ENCODE peak calls at places on chromosomes 5 and 9, in five cellular contexts. One of them, this sample, is unnamed.
A peak's percentile ranks its signal among the peaks of the same experiment; 100 is the strongest.

GRCh38 chr9:24132244-24132643 is 306.2 kb upstream of the ELAVL2 start:
- DNase-seq in fibroblast of pulmonary artery: no peak
- DNase-seq in progenitor cell of endocrine pancreas: no peak
- DNase-seq in psoas muscle: no peak
- DNase-seq in GM20000: no peak
- DNase-seq in this sample: no peak

GRCh38 chr9:84271887-84272556 is 68.5 kb downstream of the SLC28A3 start:
- DNase-seq in fibroblast of pulmonary artery: peak; percentile 33
- DNase-seq in progenitor cell of endocrine pancreas: no peak
- DNase-seq in psoas muscle: no peak
- DNase-seq in GM20000: no peak
- DNase-seq in this sample: no peak

GRCh38 chr9:27379311-27380236 is 82.6 kb upstream of the EQTN start:
- DNase-seq in fibroblast of pulmonary artery: no peak
- DNase-seq in progenitor cell of endocrine pancreas: no peak
- DNase-seq in psoas muscle: no peak
- DNase-seq in GM20000: no peak
- DNase-seq in this sample: no peak

GRCh38 chr5:115387816-115388215 is 91.4 kb upstream of the CCDC112 start:
- DNase-seq in fibroblast of pulmonary artery: no peak
- DNase-seq in progenitor cell of endocrine pancreas: no peak
- DNase-seq in psoas muscle: no peak
- DNase-seq in GM20000: no peak
- DNase-seq in this sample: no peak

GRCh38 chr9:99973455-99973854 is 67.0 kb downstream of the STX17 start:
- DNase-seq in fibroblast of pulmonary artery: no peak
- DNase-seq in progenitor cell of endocrine pancreas: no peak
- DNase-seq in psoas muscle: no peak
- DNase-seq in GM20000: no peak
- DNase-seq in this sample: no peak

GRCh38 chr9:31587176-31587575 is 797.3 kb upstream of the ACO1 start:
- DNase-seq in fibroblast of pulmonary artery: no peak
- DNase-seq in progenitor cell of endocrine pancreas: no peak
- DNase-seq in psoas muscle: no peak
- DNase-seq in GM20000: no peak
- DNase-seq in this sample: no peak

GRCh38 chr9:122941560-122942234 is 877 bp downstream of the RABGAP1 start:
- DNase-seq in fibroblast of pulmonary artery: peak; percentile 55
- DNase-seq in progenitor cell of endocrine pancreas: no peak
- DNase-seq in psoas muscle: no peak
- DNase-seq in GM20000: peak; percentile 10
- DNase-seq in this sample: no peak

GRCh38 chr5:160183075-160183474 is 46.2 kb upstream of the FABP6 start:
- DNase-seq in fibroblast of pulmonary artery: no peak
- DNase-seq in progenitor cell of endocrine pancreas: no peak
- DNase-seq in psoas muscle: no peak
- DNase-seq in GM20000: no peak
- DNase-seq in this sample: no peak

GRCh38 chr5:43730832-43731342 is 127.9 kb downstream of the NNT start:
- DNase-seq in fibroblast of pulmonary artery: peak; percentile 31
- DNase-seq in progenitor cell of endocrine pancreas: no peak
- DNase-seq in psoas muscle: no peak
- DNase-seq in GM20000: no peak
- DNase-seq in this sample: no peak

GRCh38 chr5:43680286-43680685 is 77.3 kb downstream of the NNT start:
- DNase-seq in fibroblast of pulmonary artery: no peak
- DNase-seq in progenitor cell of endocrine pancreas: no peak
- DNase-seq in psoas muscle: no peak
- DNase-seq in GM20000: no peak
- DNase-seq in this sample: no peak

GRCh38 chr5:52864884-52865283 is 77.2 kb downstream of the ITGA1 start:
- DNase-seq in fibroblast of pulmonary artery: peak; percentile 78
- DNase-seq in progenitor cell of endocrine pancreas: no peak
- DNase-seq in psoas muscle: no peak
- DNase-seq in GM20000: no peak
- DNase-seq in this sample: no peak

GRCh38 chr9:133423216-133423615 is 1.0 kb downstream of the ADAMTS13 start:
- DNase-seq in fibroblast of pulmonary artery: no peak
- DNase-seq in progenitor cell of endocrine pancreas: no peak
- DNase-seq in psoas muscle: no peak
- DNase-seq in GM20000: no peak
- DNase-seq in this sample: no peak

GRCh38 chr9:91131433-91131839 is 230.3 kb downstream of the AUH start:
- DNase-seq in fibroblast of pulmonary artery: peak; percentile 95
- DNase-seq in progenitor cell of endocrine pancreas: no peak
- DNase-seq in psoas muscle: peak; percentile 31
- DNase-seq in GM20000: no peak
- DNase-seq in this sample: no peak

GRCh38 chr9:26888271-26888670 is 4.3 kb downstream of the CAAP1 start:
- DNase-seq in fibroblast of pulmonary artery: no peak
- DNase-seq in progenitor cell of endocrine pancreas: no peak
- DNase-seq in psoas muscle: no peak
- DNase-seq in GM20000: no peak
- DNase-seq in this sample: no peak

GRCh38 chr5:170067152-170067551 is 38.5 kb upstream of the FOXI1 start:
- DNase-seq in fibroblast of pulmonary artery: no peak
- DNase-seq in progenitor cell of endocrine pancreas: no peak
- DNase-seq in psoas muscle: no peak
- DNase-seq in GM20000: no peak
- DNase-seq in this sample: no peak

GRCh38 chr5:134567651-134568338 is 42.3 kb downstream of the JADE2 start:
- DNase-seq in fibroblast of pulmonary artery: peak; percentile 77
- DNase-seq in progenitor cell of endocrine pancreas: no peak
- DNase-seq in psoas muscle: peak; percentile 73
- DNase-seq in GM20000: no peak
- DNase-seq in this sample: no peak

GRCh38 chr5:83721878-83722779 is 1.5 kb upstream of the HAPLN1 start:
- DNase-seq in fibroblast of pulmonary artery: peak; percentile 70
- DNase-seq in progenitor cell of endocrine pancreas: peak; percentile 56
- DNase-seq in psoas muscle: peak; percentile 24
- DNase-seq in GM20000: peak; percentile 71
- DNase-seq in this sample: peak; percentile 78

GRCh38 chr5:167511-167910 is 23.8 kb upstream of the LRRC14B start:
- DNase-seq in fibroblast of pulmonary artery: no peak
- DNase-seq in progenitor cell of endocrine pancreas: no peak
- DNase-seq in psoas muscle: no peak
- DNase-seq in GM20000: no peak
- DNase-seq in this sample: no peak

GRCh38 chr9:133304477-133305377 is 29.7 kb upstream of the ABO start:
- DNase-seq in fibroblast of pulmonary artery: no peak
- DNase-seq in progenitor cell of endocrine pancreas: no peak
- DNase-seq in psoas muscle: no peak
- DNase-seq in GM20000: no peak
- DNase-seq in this sample: no peak

DNA sequence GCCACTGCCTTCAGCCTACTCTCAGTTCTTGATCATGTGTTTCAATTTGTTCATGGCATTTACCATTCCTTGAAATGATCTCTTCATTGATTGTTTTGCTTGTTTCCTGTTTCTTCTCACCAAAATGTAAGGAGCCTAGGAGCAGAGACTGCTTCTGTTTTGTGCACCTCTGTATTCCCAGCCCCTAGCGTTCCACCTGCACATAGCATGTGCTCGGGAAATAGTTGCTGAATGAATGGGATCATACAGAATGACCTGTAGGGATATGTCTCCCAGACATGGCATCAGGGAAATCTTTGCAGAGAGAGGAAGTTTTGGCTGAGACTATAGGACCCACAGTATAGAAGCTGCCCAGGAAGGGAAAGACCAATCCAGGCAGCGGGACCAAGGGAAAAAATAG is 6.2 kb upstream of the CERCAM start:
- DNase-seq in fibroblast of pulmonary artery: no peak
- DNase-seq in progenitor cell of endocrine pancreas: no peak
- DNase-seq in psoas muscle: no peak
- DNase-seq in GM20000: no peak
- DNase-seq in this sample: no peak
- TF ChIP-seq CTCF in fibroblast of pulmonary artery: peak; percentile 35
- TF ChIP-seq CTCF in progenitor cell of endocrine pancreas: peak; percentile 42
- TF ChIP-seq CTCF in psoas muscle: no peak
- TF ChIP-seq CTCF in GM20000: no peak
- TF ChIP-seq CTCF in this sample: no peak

DNA sequence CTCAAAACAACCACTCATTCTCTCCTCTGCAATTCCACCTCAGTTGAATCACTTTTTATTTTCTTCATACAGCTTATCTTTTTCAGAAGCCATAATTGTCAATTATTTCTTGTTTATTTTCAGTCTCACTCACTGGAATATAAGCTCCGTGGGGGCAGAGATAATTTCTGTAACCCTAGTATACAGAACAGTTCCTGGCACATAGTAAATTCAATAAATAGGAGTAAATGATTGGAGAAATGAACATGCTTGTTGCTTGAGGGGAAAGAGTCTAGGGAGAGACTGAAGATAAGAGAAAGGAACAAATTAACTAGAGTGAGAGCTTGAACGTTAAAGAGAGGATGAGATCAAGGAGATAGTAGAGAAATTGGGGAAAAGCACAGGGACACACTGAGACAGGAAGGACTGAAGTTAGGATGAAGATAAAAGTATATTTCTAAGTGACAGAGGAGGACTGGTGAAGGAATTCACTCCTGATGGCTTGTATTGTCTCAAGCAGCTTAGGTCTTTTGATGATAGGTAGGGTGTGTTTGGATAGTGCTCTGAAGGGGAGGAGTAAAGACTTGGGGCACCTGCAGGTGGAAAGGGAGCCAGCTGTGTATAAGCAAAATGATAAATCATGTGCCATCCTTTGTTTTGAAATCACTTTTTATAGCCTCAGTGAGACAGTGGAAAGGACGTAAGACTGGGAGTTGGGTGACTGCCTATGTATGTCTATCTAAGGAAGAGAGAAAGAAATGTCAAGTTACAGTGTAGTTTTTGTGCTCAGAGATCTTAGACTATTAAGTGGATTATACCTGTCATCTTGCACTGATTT is 2.2 kb downstream of the NAA35 start:
- DNase-seq in fibroblast of pulmonary artery: no peak
- DNase-seq in progenitor cell of endocrine pancreas: no peak
- DNase-seq in psoas muscle: no peak
- DNase-seq in GM20000: no peak
- DNase-seq in this sample: no peak
- TF ChIP-seq CTCF in fibroblast of pulmonary artery: no peak
- TF ChIP-seq CTCF in progenitor cell of endocrine pancreas: no peak
- TF ChIP-seq CTCF in psoas muscle: no peak
- TF ChIP-seq CTCF in GM20000: no peak
- TF ChIP-seq CTCF in this sample: no peak

GRCh38 chr5:167207081-167207480 is 1084.4 kb upstream of the WWC1 start:
- DNase-seq in fibroblast of pulmonary artery: peak; percentile 11
- DNase-seq in progenitor cell of endocrine pancreas: no peak
- DNase-seq in psoas muscle: no peak
- DNase-seq in GM20000: no peak
- DNase-seq in this sample: no peak
- TF ChIP-seq CTCF in fibroblast of pulmonary artery: no peak
- TF ChIP-seq CTCF in progenitor cell of endocrine pancreas: no peak
- TF ChIP-seq CTCF in psoas muscle: no peak
- TF ChIP-seq CTCF in GM20000: no peak
- TF ChIP-seq CTCF in this sample: no peak

GRCh38 chr5:140672455-140673186 is 755 bp downstream of the DND1 start:
- DNase-seq in fibroblast of pulmonary artery: peak; percentile 13
- DNase-seq in progenitor cell of endocrine pancreas: no peak
- DNase-seq in psoas muscle: peak; percentile 58
- DNase-seq in GM20000: peak; percentile 48
- DNase-seq in this sample: no peak
- TF ChIP-seq CTCF in fibroblast of pulmonary artery: no peak
- TF ChIP-seq CTCF in progenitor cell of endocrine pancreas: no peak
- TF ChIP-seq CTCF in psoas muscle: no peak
- TF ChIP-seq CTCF in GM20000: no peak
- TF ChIP-seq CTCF in this sample: no peak

DNA sequence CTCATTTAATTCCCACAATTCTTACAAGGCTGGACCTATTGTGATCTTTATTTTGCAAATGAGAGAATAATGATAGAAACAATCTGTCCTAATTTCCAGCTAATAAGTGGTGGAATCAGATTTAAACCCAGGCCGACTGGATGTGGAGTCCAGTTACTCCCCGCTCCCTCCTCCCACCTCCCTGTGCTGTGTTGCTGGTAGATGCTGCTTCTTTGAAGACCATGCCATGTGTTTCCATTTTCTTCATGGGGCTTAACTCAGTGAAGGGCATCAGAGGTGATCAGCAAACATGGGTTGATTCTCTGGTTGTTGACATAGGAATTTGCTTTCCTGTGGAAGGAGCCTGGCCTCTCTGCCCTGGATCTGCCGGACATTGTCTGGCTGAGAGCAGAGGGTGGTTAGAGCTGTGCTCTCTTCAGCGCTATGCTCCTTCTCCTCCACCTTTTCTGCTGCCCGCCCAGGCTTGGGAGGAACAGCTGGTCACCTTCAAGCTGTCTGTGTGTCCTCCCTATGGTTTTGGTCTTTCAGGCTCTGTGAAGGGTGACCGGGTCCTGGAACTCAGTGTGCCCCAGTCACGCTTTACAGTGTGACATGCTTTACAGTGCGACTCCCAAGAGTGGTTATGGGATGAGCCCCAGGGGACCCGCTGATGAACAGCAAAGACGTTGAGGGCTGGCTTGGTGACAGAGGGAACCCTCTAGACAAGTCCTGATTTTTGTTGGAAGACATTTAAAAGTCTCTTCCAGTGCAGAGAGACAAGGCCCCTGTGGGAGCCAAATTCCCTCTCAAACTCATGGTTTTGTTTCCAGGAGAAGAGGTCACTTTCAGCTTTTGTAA is 68.4 kb upstream of the RPS23 start:
- DNase-seq in fibroblast of pulmonary artery: no peak
- DNase-seq in progenitor cell of endocrine pancreas: no peak
- DNase-seq in psoas muscle: no peak
- DNase-seq in GM20000: no peak
- DNase-seq in this sample: no peak
- TF ChIP-seq CTCF in fibroblast of pulmonary artery: no peak
- TF ChIP-seq CTCF in progenitor cell of endocrine pancreas: no peak
- TF ChIP-seq CTCF in psoas muscle: no peak
- TF ChIP-seq CTCF in GM20000: no peak
- TF ChIP-seq CTCF in this sample: no peak

GRCh38 chr5:131357739-131358561 is 94.1 kb downstream of the CDC42SE2 start:
- DNase-seq in fibroblast of pulmonary artery: no peak
- DNase-seq in progenitor cell of endocrine pancreas: no peak
- DNase-seq in psoas muscle: no peak
- DNase-seq in GM20000: no peak
- DNase-seq in this sample: no peak
- TF ChIP-seq CTCF in fibroblast of pulmonary artery: no peak
- TF ChIP-seq CTCF in progenitor cell of endocrine pancreas: no peak
- TF ChIP-seq CTCF in psoas muscle: no peak
- TF ChIP-seq CTCF in GM20000: no peak
- TF ChIP-seq CTCF in this sample: no peak